ENCODE peak calls at places on chromosomes 12 and 14, in seven cellular contexts. One of them, this sample, is unnamed.

GRCh38 chr12:77325505-77325904 is 260.1 kb upstream of the E2F7 start:
- DNase-seq in IMR-90: no peak
- DNase-seq in mesendoderm: peak; percentile 13
- DNase-seq in H1: no peak
- DNase-seq in H9: peak; percentile 53
- DNase-seq in neuronal stem cell: no peak
- DNase-seq in trophoblast cell: no peak
- DNase-seq in this sample: no peak

GRCh38 chr12:132524405-132524804 is 34.5 kb downstream of the FBRSL1 start:
- DNase-seq in IMR-90: peak; percentile 43
- DNase-seq in mesendoderm: no peak
- DNase-seq in H1: no peak
- DNase-seq in H9: no peak
- DNase-seq in neuronal stem cell: no peak
- DNase-seq in trophoblast cell: no peak
- DNase-seq in this sample: no peak

GRCh38 chr12:78037707-78038106 is 207.0 kb downstream of the NAV3 start:
- DNase-seq in IMR-90: no peak
- DNase-seq in mesendoderm: peak; percentile 16
- DNase-seq in H1: no peak
- DNase-seq in H9: no peak
- DNase-seq in neuronal stem cell: no peak
- DNase-seq in trophoblast cell: no peak
- DNase-seq in this sample: no peak

GRCh38 chr12:108611884-108612415 is 14.1 kb upstream of the TMEM119 start:
- DNase-seq in IMR-90: peak; percentile 89
- DNase-seq in mesendoderm: peak; percentile 83
- DNase-seq in H1: peak; percentile 53
- DNase-seq in H9: peak; percentile 84
- DNase-seq in neuronal stem cell: no peak
- DNase-seq in trophoblast cell: peak; percentile 45
- DNase-seq in this sample: peak; percentile 91

GRCh38 chr12:121693155-121693554 is 19.4 kb upstream of the TMEM120B start:
- DNase-seq in IMR-90: no peak
- DNase-seq in mesendoderm: no peak
- DNase-seq in H1: no peak
- DNase-seq in H9: no peak
- DNase-seq in neuronal stem cell: no peak
- DNase-seq in trophoblast cell: no peak
- DNase-seq in this sample: no peak

GRCh38 chr12:8648598-8649205 is 13.9 kb downstream of the MFAP5 start:
- DNase-seq in IMR-90: no peak
- DNase-seq in mesendoderm: no peak
- DNase-seq in H1: no peak
- DNase-seq in H9: no peak
- DNase-seq in neuronal stem cell: no peak
- DNase-seq in trophoblast cell: no peak
- DNase-seq in this sample: no peak

GRCh38 chr12:120928864-120929652 is 24.9 kb upstream of the SPPL3 start:
- DNase-seq in IMR-90: no peak
- DNase-seq in mesendoderm: peak; percentile 91
- DNase-seq in H1: no peak
- DNase-seq in H9: peak; percentile 85
- DNase-seq in neuronal stem cell: no peak
- DNase-seq in trophoblast cell: peak; percentile 74
- DNase-seq in this sample: no peak

GRCh38 chr14:94001501-94002396 is 4.6 kb downstream of the CCDC197 start:
- DNase-seq in IMR-90: peak; percentile 67
- DNase-seq in mesendoderm: peak; percentile 87
- DNase-seq in H1: peak; percentile 36
- DNase-seq in H9: peak; percentile 80
- DNase-seq in neuronal stem cell: peak; percentile 56
- DNase-seq in trophoblast cell: peak; percentile 71
- DNase-seq in this sample: peak; percentile 62

GRCh38 chr14:99619873-99620834 is 16.1 kb upstream of the CCDC85C start:
- DNase-seq in IMR-90: peak; percentile 45
- DNase-seq in mesendoderm: peak; percentile 45
- DNase-seq in H1: no peak
- DNase-seq in H9: peak; percentile 26
- DNase-seq in neuronal stem cell: no peak
- DNase-seq in trophoblast cell: peak; percentile 32
- DNase-seq in this sample: peak; percentile 56

GRCh38 chr12:8647968-8648367 is 14.7 kb downstream of the MFAP5 start:
- DNase-seq in IMR-90: no peak
- DNase-seq in mesendoderm: peak; percentile 62
- DNase-seq in H1: no peak
- DNase-seq in H9: no peak
- DNase-seq in neuronal stem cell: no peak
- DNase-seq in trophoblast cell: no peak
- DNase-seq in this sample: no peak

GRCh38 chr14:62670526-62670925 is 374.7 kb downstream of the KCNH5 start:
- DNase-seq in IMR-90: peak; percentile 84
- DNase-seq in mesendoderm: no peak
- DNase-seq in H1: no peak
- DNase-seq in H9: no peak
- DNase-seq in neuronal stem cell: no peak
- DNase-seq in trophoblast cell: no peak
- DNase-seq in this sample: no peak

GRCh38 chr12:68240079-68240478 is 13.3 kb downstream of the IL22 start:
- DNase-seq in IMR-90: peak; percentile 82
- DNase-seq in mesendoderm: peak; percentile 23
- DNase-seq in H1: no peak
- DNase-seq in H9: no peak
- DNase-seq in neuronal stem cell: no peak
- DNase-seq in trophoblast cell: no peak
- DNase-seq in this sample: peak; percentile 92

GRCh38 chr14:91509083-91509877 is 830 bp downstream of the PPP4R3A start:
- DNase-seq in IMR-90: no peak
- DNase-seq in mesendoderm: peak; percentile 46
- DNase-seq in H1: no peak
- DNase-seq in H9: peak; percentile 37
- DNase-seq in neuronal stem cell: no peak
- DNase-seq in trophoblast cell: no peak
- DNase-seq in this sample: no peak

GRCh38 chr14:55851961-55852360 is 266.2 kb upstream of the PELI2 start:
- DNase-seq in IMR-90: no peak
- DNase-seq in mesendoderm: no peak
- DNase-seq in H1: no peak
- DNase-seq in H9: no peak
- DNase-seq in neuronal stem cell: no peak
- DNase-seq in trophoblast cell: no peak
- DNase-seq in this sample: no peak

GRCh38 chr14:93010543-93011541 is 87.9 kb downstream of the CHGA start:
- DNase-seq in IMR-90: no peak
- DNase-seq in mesendoderm: no peak
- DNase-seq in H1: no peak
- DNase-seq in H9: no peak
- DNase-seq in neuronal stem cell: no peak
- DNase-seq in trophoblast cell: no peak
- DNase-seq in this sample: no peak

GRCh38 chr14:101897326-101897725 is 67.0 kb upstream of the DYNC1H1 start:
- DNase-seq in IMR-90: no peak
- DNase-seq in mesendoderm: no peak
- DNase-seq in H1: no peak
- DNase-seq in H9: no peak
- DNase-seq in neuronal stem cell: no peak
- DNase-seq in trophoblast cell: no peak
- DNase-seq in this sample: no peak

GRCh38 chr14:102751088-102751487 is 26.2 kb upstream of the TRAF3 start:
- DNase-seq in IMR-90: no peak
- DNase-seq in mesendoderm: no peak
- DNase-seq in H1: no peak
- DNase-seq in H9: peak; percentile 31
- DNase-seq in neuronal stem cell: no peak
- DNase-seq in trophoblast cell: no peak
- DNase-seq in this sample: no peak

GRCh38 chr14:34256223-34256622 is 205.8 kb downstream of the SPTSSA start:
- DNase-seq in IMR-90: no peak
- DNase-seq in mesendoderm: no peak
- DNase-seq in H1: no peak
- DNase-seq in H9: no peak
- DNase-seq in neuronal stem cell: no peak
- DNase-seq in trophoblast cell: peak; percentile 74
- DNase-seq in this sample: no peak

GRCh38 chr12:112419269-112420133 is 754 bp downstream of the PTPN11 start:
- DNase-seq in IMR-90: peak; percentile 82
- DNase-seq in mesendoderm: peak; percentile 92
- DNase-seq in H1: no peak
- DNase-seq in H9: peak; percentile 73
- DNase-seq in neuronal stem cell: peak; percentile 35
- DNase-seq in trophoblast cell: peak; percentile 82
- DNase-seq in this sample: peak; percentile 92

DNA sequence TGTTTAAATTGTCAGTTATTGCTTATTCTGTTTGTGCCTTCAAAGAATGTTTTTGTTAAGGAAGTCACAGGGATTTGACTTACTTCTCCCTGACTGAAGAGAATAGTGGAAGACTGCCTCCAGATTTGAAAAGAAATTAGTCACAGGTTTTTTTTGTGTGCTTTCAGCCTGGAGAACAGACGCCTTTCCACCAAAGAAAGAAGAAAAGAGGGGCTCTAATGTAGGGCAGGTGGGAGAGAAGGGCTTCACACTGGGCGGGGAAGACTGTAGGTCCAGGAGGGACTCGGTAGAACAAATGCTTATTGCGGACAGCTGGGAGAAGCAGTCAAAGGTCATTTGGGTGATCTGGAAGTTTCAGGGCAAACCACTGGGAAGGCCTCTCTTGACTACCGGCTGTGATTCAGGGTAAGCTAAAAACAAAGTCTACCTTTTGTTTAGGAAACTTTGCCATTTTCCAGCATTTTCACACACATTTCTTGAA is 76.8 kb downstream of the SAMD4A start:
- DNase-seq in IMR-90: no peak
- DNase-seq in mesendoderm: no peak
- DNase-seq in H1: no peak
- DNase-seq in H9: no peak
- DNase-seq in neuronal stem cell: no peak
- DNase-seq in trophoblast cell: no peak
- DNase-seq in this sample: peak; percentile 55
- H3K4me2 ChIP-seq in IMR-90: peak overlapping the region; percentile 14
- H3K4me2 ChIP-seq in mesendoderm: no peak overlapping the region
- H3K4me2 ChIP-seq in H1: no peak overlapping the region
- H3K4me2 ChIP-seq in H9: no peak overlapping the region
- H3K4me2 ChIP-seq in neuronal stem cell: no peak overlapping the region
- H3K4me2 ChIP-seq in trophoblast cell: no peak overlapping the region
- H3K4me2 ChIP-seq in this sample: no peak overlapping the region

GRCh38 chr14:81211844-81212243 is 8.9 kb downstream of the GTF2A1 start:
- DNase-seq in IMR-90: peak; percentile 17
- DNase-seq in mesendoderm: peak; percentile 55
- DNase-seq in H1: no peak
- DNase-seq in H9: no peak
- DNase-seq in neuronal stem cell: no peak
- DNase-seq in trophoblast cell: no peak
- DNase-seq in this sample: peak; percentile 44
- H2BK5ac ChIP-seq in IMR-90: no peak overlapping the region
- H2BK5ac ChIP-seq in mesendoderm: no peak overlapping the region
- H2BK5ac ChIP-seq in H1: no peak overlapping the region
- H2BK5ac ChIP-seq in H9: no peak overlapping the region
- H2BK5ac ChIP-seq in neuronal stem cell: no peak overlapping the region
- H2BK5ac ChIP-seq in trophoblast cell: no peak overlapping the region
- H2BK5ac ChIP-seq in this sample: no peak overlapping the region

DNA sequence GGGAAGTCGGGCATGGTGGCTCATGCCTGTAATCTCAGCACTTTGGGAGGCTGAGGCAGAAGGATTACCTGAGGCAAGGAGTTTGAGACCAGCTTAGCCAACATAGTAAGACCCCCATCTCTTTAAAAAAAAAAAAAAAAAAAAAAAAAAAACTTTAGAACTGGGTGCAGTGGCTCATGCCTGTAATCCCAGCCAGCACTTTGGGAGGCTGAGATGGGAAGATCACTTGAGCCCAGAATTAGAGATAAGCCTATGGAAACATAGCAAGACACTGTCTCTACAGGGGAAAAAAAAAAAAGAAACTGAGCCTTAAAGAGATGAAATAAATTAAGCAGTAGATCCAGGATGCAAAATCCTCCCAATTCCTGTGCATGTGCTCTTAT is 1.7 kb upstream of the PA2G4 start:
- DNase-seq in IMR-90: no peak
- DNase-seq in mesendoderm: no peak
- DNase-seq in H1: no peak
- DNase-seq in H9: no peak
- DNase-seq in neuronal stem cell: no peak
- DNase-seq in trophoblast cell: no peak
- DNase-seq in this sample: no peak
- H2AK5ac ChIP-seq in IMR-90: no peak overlapping the region
- H2AK5ac ChIP-seq in mesendoderm: no peak overlapping the region
- H2AK5ac ChIP-seq in H1: no peak overlapping the region
- H2AK5ac ChIP-seq in H9: no peak overlapping the region
- H2AK5ac ChIP-seq in neuronal stem cell: no peak overlapping the region
- H2AK5ac ChIP-seq in trophoblast cell: no peak overlapping the region
- H2AK5ac ChIP-seq in this sample: no peak overlapping the region

GRCh38 chr12:47080725-47081502 is 1.2 kb upstream of the AMIGO2 start:
- DNase-seq in IMR-90: peak; percentile 50
- DNase-seq in mesendoderm: peak; percentile 66
- DNase-seq in H1: no peak
- DNase-seq in H9: no peak
- DNase-seq in neuronal stem cell: no peak
- DNase-seq in trophoblast cell: peak; percentile 59
- DNase-seq in this sample: peak; percentile 79

GRCh38 chr12:47082963-47083621 is 3.3 kb upstream of the AMIGO2 start:
- DNase-seq in IMR-90: peak; percentile 95
- DNase-seq in mesendoderm: peak; percentile 54
- DNase-seq in H1: no peak
- DNase-seq in H9: no peak
- DNase-seq in neuronal stem cell: no peak
- DNase-seq in trophoblast cell: peak; percentile 69
- DNase-seq in this sample: peak; percentile 93

GRCh38 chr12:47079894-47080724 is at the start of gene AMIGO2:
- DNase-seq in IMR-90: peak; percentile 54
- DNase-seq in mesendoderm: peak; percentile 87
- DNase-seq in H1: no peak
- DNase-seq in H9: peak; percentile 65
- DNase-seq in neuronal stem cell: peak; percentile 46
- DNase-seq in trophoblast cell: peak; percentile 73
- DNase-seq in this sample: peak; percentile 77

GRCh38 chr12:47084172-47084571 is 4.4 kb upstream of the AMIGO2 start:
- DNase-seq in IMR-90: no peak
- DNase-seq in mesendoderm: no peak
- DNase-seq in H1: no peak
- DNase-seq in H9: no peak
- DNase-seq in neuronal stem cell: no peak
- DNase-seq in trophoblast cell: no peak
- DNase-seq in this sample: no peak

DNA sequence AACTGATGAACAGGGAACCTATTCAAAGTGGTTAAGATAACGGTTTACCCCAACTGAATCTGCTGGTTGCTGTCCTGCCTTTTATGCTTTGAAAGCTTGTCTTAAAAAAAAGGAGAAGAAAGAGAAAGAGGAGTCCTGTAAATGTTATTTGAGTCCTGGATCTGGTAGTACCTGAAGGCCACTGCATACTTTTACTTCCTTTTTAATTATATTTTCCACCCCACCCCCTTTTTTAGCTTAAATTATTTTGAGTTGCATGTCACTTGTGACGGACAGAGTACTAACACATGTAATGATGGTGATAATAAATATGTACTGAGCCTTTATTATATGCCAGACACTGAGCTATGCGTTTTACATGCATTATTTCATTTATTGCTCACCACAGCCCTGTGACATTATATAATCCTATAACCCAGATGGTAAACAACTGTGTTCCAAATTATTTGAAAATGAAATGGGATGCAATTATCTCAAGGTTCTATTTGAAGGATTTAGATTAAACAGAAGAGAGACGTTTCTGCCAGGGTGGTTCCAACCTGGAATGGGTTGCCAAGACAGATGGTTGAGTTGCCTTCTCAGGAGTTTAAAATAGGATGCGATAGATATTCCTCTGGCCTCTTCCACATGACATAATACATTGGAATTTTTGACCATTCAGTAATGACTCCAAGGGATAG is 2.7 kb upstream of the AMIGO2 start:
- DNase-seq in IMR-90: no peak
- DNase-seq in mesendoderm: no peak
- DNase-seq in H1: no peak
- DNase-seq in H9: no peak
- DNase-seq in neuronal stem cell: no peak
- DNase-seq in trophoblast cell: no peak
- DNase-seq in this sample: peak; percentile 11
- H3K4me2 ChIP-seq in IMR-90: no peak overlapping the region
- H3K4me2 ChIP-seq in mesendoderm: no peak overlapping the region
- H3K4me2 ChIP-seq in H1: no peak overlapping the region
- H3K4me2 ChIP-seq in H9: no peak overlapping the region
- H3K4me2 ChIP-seq in neuronal stem cell: no peak overlapping the region
- H3K4me2 ChIP-seq in trophoblast cell: no peak overlapping the region
- H3K4me2 ChIP-seq in this sample: no peak overlapping the region

This sample was measured in mesenchymal stem cell.